ENCODE peak calls at places on chromosomes 11 and 22, in nine cellular contexts. A is NCI-H1930; L is A172; C is stimulated activated CD4-positive, alpha-beta T cell treated with anti-CD3 and anti-CD28 coated beads, Interleukin-15, amount 100 ng/mL, for 48 hours; Q is left ventricle myocardium superior; X is right lobe of liver; D is C1 segment of cervical spinal cord; T is mucosa of descending colon; W is naive thymus-derived CD8-positive, alpha-beta T cell. O is an unnamed sample.

GRCh38 chr11:41058138-41058537 is 401.3 kb downstream of the LRRC4C start:
- DNase-seq in A (no peak), L (no peak), C (no peak), Q (no peak), X (no peak), D (no peak), T (no peak), W (no peak), O (no peak)

GRCh38 chr22:44685384-44686056 is 16.5 kb upstream of the PRR5 start:
- DNase-seq in A (no peak), L (peak; percentile 46), C (peak; percentile 73), Q (peak; percentile 44), X (no peak), D (no peak), T (peak; percentile 76), W (peak; percentile 83), O (peak; percentile 85)

GRCh38 chr11:104254347-104254746 is 90.4 kb upstream of the PDGFD start:
- DNase-seq in A (no peak), L (peak; percentile 31), C (peak; percentile 1), Q (peak; percentile 29), X (no peak), D (no peak), T (peak; percentile 17), W (no peak), O (no peak)

GRCh38 chr11:7656704-7657103 is 16.6 kb downstream of the CYB5R2 start:
- DNase-seq in A (no peak), L (no peak), C (no peak), Q (no peak), X (no peak), D (no peak), T (no peak), W (no peak), O (no peak)

GRCh38 chr11:34044664-34045485 is 6.7 kb upstream of the CAPRIN1 start:
- DNase-seq in A (no peak), L (peak; percentile 91), C (peak; percentile 3), Q (no peak), X (no peak), D (no peak), T (no peak), W (no peak), O (no peak)

GRCh38 chr11:33899383-33900037 is 7.6 kb upstream of the LMO2 start:
- DNase-seq in A (no peak), L (peak; percentile 93), C (no peak), Q (peak; percentile 79), X (no peak), D (peak; percentile 61), T (peak; percentile 58), W (no peak), O (peak; percentile 78)

GRCh38 chr22:45574069-45574703 is 71.5 kb downstream of the FBLN1 start:
- DNase-seq in A (no peak), L (no peak), C (no peak), Q (no peak), X (no peak), D (peak; percentile 4), T (no peak), W (no peak), O (no peak)

GRCh38 chr22:17368727-17369552 is at the start of gene CECR2:
- DNase-seq in A (peak; percentile 77), L (no peak), C (no peak), Q (peak; percentile 75), X (peak; percentile 80), D (peak; percentile 85), T (peak; percentile 9), W (no peak), O (peak; percentile 47)

GRCh38 chr11:123357990-123358827 is 71.9 kb upstream of the GRAMD1B start:
- DNase-seq in A (no peak), L (no peak), C (peak; percentile 17), Q (peak; percentile 52), X (no peak), D (peak; percentile 25), T (no peak), W (no peak), O (peak; percentile 47)

GRCh38 chr11:73335204-73335923 is 27.3 kb downstream of the ARHGEF17 start:
- DNase-seq in A (peak; percentile 67), L (peak; percentile 82), C (peak; percentile 47), Q (peak; percentile 89), X (peak; percentile 81), D (peak; percentile 84), T (peak; percentile 87), W (peak; percentile 85), O (peak; percentile 92)

O was measured in Peyer's patch.